ENCODE peak calls at places on chromosomes 16 and 17, in four cellular contexts. One of them, this sample, is unnamed.

GRCh38 chr16:68359398-68360191 is 48.8 kb downstream of the PRMT7 start:
- DNase-seq in fibroblast of lung: no peak
- DNase-seq in lower leg skin: no peak
- DNase-seq in transverse colon: no peak
- DNase-seq in this sample: no peak

GRCh38 chr17:74779948-74780400 is 3.8 kb upstream of the NAT9 start:
- DNase-seq in fibroblast of lung: no peak
- DNase-seq in transverse colon: peak
- DNase-seq in lower leg skin: peak
- DNase-seq in this sample: no peak

GRCh38 chr16:84689126-84689525 is 10.7 kb upstream of the USP10 start:
- DNase-seq in fibroblast of lung: peak
- DNase-seq in transverse colon: no peak
- DNase-seq in lower leg skin: no peak
- DNase-seq in this sample: no peak

GRCh38 chr16:977096-977701 is 4.4 kb upstream of the SOX8 start:
- DNase-seq in transverse colon: no peak
- DNase-seq in lower leg skin: no peak
- DNase-seq in fibroblast of lung: no peak
- DNase-seq in this sample: no peak

GRCh38 chr17:17439971-17440843 is 36.6 kb upstream of the MED9 start:
- DNase-seq in lower leg skin: peak
- DNase-seq in fibroblast of lung: peak
- DNase-seq in transverse colon: peak
- DNase-seq in this sample: peak

GRCh38 chr17:82277851-82278250 is 4.4 kb upstream of the CSNK1D start:
- DNase-seq in transverse colon: no peak
- DNase-seq in fibroblast of lung: no peak
- DNase-seq in lower leg skin: no peak
- DNase-seq in this sample: no peak

GRCh38 chr16:680967-681745 is 946 bp downstream of the STUB1 start:
- DNase-seq in fibroblast of lung: peak
- DNase-seq in lower leg skin: no peak
- DNase-seq in transverse colon: peak
- DNase-seq in this sample: peak

GRCh38 chr17:74383140-74383539 is 15.8 kb downstream of the GPR142 start:
- DNase-seq in fibroblast of lung: no peak
- DNase-seq in transverse colon: no peak
- DNase-seq in lower leg skin: no peak
- DNase-seq in this sample: no peak

GRCh38 chr16:50884066-50884860 is 142.4 kb downstream of the CYLD start:
- DNase-seq in transverse colon: no peak
- DNase-seq in lower leg skin: no peak
- DNase-seq in fibroblast of lung: no peak
- DNase-seq in this sample: peak

GRCh38 chr16:11240636-11241473 is 15.1 kb downstream of the SOCS1 start:
- DNase-seq in fibroblast of lung: no peak
- DNase-seq in lower leg skin: no peak
- DNase-seq in transverse colon: no peak
- DNase-seq in this sample: no peak

GRCh38 chr17:63840591-63841349 is 1.7 kb downstream of the SMARCD2 start:
- DNase-seq in lower leg skin: no peak
- DNase-seq in transverse colon: no peak
- DNase-seq in fibroblast of lung: peak
- DNase-seq in this sample: no peak

GRCh38 chr17:30378191-30378796 is 433 bp upstream of the CPD start:
- DNase-seq in transverse colon: peak
- DNase-seq in lower leg skin: no peak
- DNase-seq in fibroblast of lung: no peak
- DNase-seq in this sample: peak

GRCh38 chr17:17729620-17730249 is 48.5 kb downstream of the RAI1 start:
- DNase-seq in lower leg skin: no peak
- DNase-seq in transverse colon: peak
- DNase-seq in fibroblast of lung: no peak
- DNase-seq in this sample: peak

GRCh38 chr17:42704495-42705494 is 22.5 kb downstream of the CNTNAP1 start:
- DNase-seq in lower leg skin: no peak
- DNase-seq in fibroblast of lung: no peak
- DNase-seq in transverse colon: no peak
- DNase-seq in this sample: no peak

GRCh38 chr17:46895171-46895570 is 27.8 kb upstream of the GOSR2 start:
- DNase-seq in transverse colon: no peak
- DNase-seq in lower leg skin: no peak
- DNase-seq in fibroblast of lung: no peak
- DNase-seq in this sample: no peak

GRCh38 chr17:34412534-34412933 is 49.5 kb upstream of the CCL1 start:
- DNase-seq in transverse colon: no peak
- DNase-seq in fibroblast of lung: no peak
- DNase-seq in lower leg skin: no peak
- DNase-seq in this sample: no peak

GRCh38 chr17:45325810-45326209 is 9.0 kb upstream of the MAP3K14 start:
- DNase-seq in transverse colon: no peak
- DNase-seq in fibroblast of lung: no peak
- DNase-seq in lower leg skin: no peak
- DNase-seq in this sample: no peak

GRCh38 chr16:75044800-75045361 is 46.1 kb downstream of the ZNRF1 start:
- DNase-seq in lower leg skin: peak
- DNase-seq in transverse colon: no peak
- DNase-seq in fibroblast of lung: peak
- DNase-seq in this sample: peak

DNA sequence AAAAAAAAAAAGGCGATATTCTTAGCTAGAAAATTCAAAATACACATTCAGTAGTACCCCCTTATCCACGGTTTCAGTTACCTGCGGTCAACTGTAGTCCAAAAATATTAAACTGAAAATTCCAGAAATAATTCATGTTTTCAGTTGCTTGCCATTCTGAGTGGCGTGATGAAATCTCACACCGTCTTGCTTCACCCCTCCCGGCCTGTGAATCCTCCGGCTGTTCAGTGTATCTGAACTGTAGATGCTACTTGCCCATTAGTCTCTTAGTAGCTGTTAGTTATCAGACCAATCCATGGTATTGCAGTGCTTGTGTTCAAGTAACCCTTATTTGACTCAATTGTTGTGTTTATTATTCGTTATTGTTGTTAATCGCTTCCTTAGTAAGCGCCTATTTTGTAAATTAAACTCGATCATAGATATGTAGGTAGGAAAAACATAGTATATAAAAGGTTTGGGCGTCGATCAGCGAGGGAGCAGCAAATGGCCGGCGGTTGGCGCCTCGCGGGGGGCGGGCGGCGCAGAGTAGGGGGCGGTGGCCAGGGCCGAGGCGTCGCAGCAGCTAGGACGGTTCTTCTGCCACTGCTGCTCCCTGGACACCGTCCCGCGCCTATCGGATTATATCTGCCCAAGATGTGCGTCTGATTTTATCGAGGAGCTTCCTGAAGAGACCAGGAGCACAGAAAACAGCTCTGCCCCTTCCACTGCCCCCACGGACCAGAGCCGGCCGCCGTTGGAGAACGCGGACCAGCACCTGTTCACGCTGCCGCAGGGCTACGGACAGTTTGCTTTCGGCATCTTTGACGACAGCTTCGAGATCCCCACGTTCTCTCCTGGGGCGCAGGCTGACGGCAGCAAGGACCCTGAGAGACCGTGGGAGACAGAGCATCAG is 39.8 kb upstream of the AKAP1 start:
- DNase-seq in fibroblast of lung: no peak
- DNase-seq in lower leg skin: no peak
- DNase-seq in transverse colon: no peak
- DNase-seq in this sample: no peak
- H3K4me3 ChIP-seq in fibroblast of lung: peak
- H3K4me3 ChIP-seq in lower leg skin: peak
- H3K4me3 ChIP-seq in transverse colon: peak
- H3K4me3 ChIP-seq in this sample: no peak

GRCh38 chr17:7213895-7214299 is 5.7 kb downstream of the DLG4 start:
- DNase-seq in transverse colon: peak
- DNase-seq in lower leg skin: peak
- DNase-seq in fibroblast of lung: peak
- DNase-seq in this sample: peak
- H3K4me3 ChIP-seq in transverse colon: peak
- H3K4me3 ChIP-seq in lower leg skin: no peak
- H3K4me3 ChIP-seq in fibroblast of lung: peak
- H3K4me3 ChIP-seq in this sample: peak

DNA sequence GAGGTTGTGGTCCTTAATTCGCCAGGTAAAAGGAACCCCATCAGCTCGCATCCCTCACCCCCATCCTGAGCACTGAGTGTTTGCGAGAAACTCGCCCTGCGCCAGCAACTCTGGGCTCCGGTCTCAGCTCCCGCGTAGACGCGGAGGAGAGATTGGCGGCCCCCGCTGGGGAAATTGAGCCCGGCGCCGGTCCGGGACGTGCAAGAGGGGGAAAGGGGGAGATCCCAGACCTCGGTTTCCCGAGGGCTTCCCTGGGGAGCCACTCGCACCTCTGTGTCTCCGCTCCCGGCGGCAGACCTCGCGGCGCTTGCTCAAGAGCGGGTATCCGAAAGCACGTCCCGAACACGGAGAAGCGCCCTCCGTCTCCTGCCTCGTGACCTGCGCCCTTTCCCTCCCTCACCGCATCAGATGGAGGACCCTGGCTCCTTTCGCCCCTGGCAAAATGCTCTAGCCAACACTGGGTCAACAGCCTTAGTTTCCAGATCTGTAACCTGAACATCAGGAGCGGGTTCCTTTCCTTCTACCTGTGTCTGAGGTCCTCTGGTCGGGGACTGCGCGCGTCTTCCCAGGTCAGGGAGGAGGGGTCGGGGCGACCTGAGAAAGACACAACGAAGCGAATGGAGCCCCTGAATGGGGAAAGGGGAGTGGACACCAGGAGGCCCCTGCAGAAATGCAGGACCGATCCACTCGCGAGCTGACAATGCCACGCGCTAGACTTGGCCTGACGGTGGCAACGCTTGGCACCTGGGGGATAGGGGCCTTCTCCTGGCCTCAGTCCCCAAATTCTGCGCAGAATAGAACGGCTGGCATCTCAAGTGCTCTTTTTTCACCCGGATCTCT is 2.9 kb upstream of the SOX9 start:
- DNase-seq in lower leg skin: no peak
- DNase-seq in transverse colon: peak
- DNase-seq in fibroblast of lung: no peak
- DNase-seq in this sample: no peak
- H3K4me3 ChIP-seq in lower leg skin: no peak
- H3K4me3 ChIP-seq in transverse colon: peak
- H3K4me3 ChIP-seq in fibroblast of lung: peak
- H3K4me3 ChIP-seq in this sample: no peak

DNA sequence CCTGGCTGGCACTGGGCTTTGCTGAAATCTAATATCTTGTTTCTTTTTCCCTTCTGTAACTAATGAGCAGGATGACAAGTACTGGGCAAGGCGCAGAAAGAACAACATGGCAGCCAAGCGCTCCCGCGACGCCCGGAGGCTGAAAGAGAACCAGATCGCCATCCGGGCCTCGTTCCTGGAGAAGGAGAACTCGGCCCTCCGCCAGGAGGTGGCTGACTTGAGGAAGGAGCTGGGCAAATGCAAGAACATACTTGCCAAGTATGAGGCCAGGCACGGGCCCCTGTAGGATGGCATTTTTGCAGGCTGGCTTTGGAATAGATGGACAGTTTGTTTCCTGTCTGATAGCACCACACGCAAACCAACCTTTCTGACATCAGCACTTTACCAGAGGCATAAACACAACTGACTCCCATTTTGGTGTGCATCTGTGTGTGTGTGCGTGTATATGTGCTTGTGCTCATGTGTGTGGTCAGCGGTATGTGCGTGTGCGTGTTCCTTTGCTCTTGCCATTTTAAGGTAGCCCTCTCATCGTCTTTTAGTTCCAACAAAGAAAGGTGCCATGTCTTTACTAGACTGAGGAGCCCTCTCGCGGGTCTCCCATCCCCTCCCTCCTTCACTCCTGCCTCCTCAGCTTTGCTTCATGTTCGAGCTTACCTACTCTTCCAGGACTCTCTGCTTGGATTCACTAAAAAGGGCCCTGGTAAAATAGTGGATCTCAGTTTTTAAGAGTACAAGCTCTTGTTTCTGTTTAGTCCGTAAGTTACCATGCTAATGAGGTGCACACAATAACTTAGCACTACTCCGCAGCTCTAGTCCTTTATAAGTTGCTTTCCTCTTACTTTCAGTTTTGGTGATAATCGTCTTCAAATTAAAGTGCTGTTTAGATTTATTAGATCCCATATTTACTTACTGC is 56.1 kb downstream of the HLF start:
- DNase-seq in lower leg skin: peak
- DNase-seq in transverse colon: no peak
- DNase-seq in fibroblast of lung: peak
- DNase-seq in this sample: no peak
- H3K4me3 ChIP-seq in lower leg skin: no peak
- H3K4me3 ChIP-seq in transverse colon: no peak
- H3K4me3 ChIP-seq in fibroblast of lung: peak
- H3K4me3 ChIP-seq in this sample: no peak

GRCh38 chr17:35429702-35430101 is 2.6 kb downstream of the SLFN12 start:
- DNase-seq in fibroblast of lung: no peak
- DNase-seq in transverse colon: no peak
- DNase-seq in lower leg skin: no peak
- DNase-seq in this sample: no peak
- H3K4me3 ChIP-seq in fibroblast of lung: no peak
- H3K4me3 ChIP-seq in transverse colon: no peak
- H3K4me3 ChIP-seq in lower leg skin: no peak
- H3K4me3 ChIP-seq in this sample: no peak

GRCh38 chr17:2059125-2059836 is 4.4 kb downstream of the HIC1 start:
- DNase-seq in fibroblast of lung: no peak
- DNase-seq in lower leg skin: no peak
- DNase-seq in transverse colon: no peak
- DNase-seq in this sample: no peak
- H3K4me3 ChIP-seq in fibroblast of lung: peak
- H3K4me3 ChIP-seq in lower leg skin: no peak
- H3K4me3 ChIP-seq in transverse colon: no peak
- H3K4me3 ChIP-seq in this sample: no peak